ENCODE peak calls at places on chromosome 9, in nine cellular contexts. X, A, V, Q, S, K, T, J and M are unnamed samples.

GRCh38 chr9:112061152-112061740 is 113.9 kb downstream of the SUSD1 start:
- DNase-seq in X (peak; percentile 98), A (peak; percentile 99), V (peak; percentile 69), Q (peak; percentile 65), S (peak; percentile 91), K (peak; percentile 99), T (peak; percentile 61), J (peak; percentile 89), M (peak; percentile 95)

GRCh38 chr9:91073049-91073810 is 271.6 kb downstream of the SYK start:
- DNase-seq in X (no peak), A (no peak), V (peak; percentile 68), Q (no peak), S (no peak), K (no peak), T (no peak), J (no peak), M (no peak)

GRCh38 chr9:91426123-91426745 is 2.6 kb upstream of the NFIL3 start:
- DNase-seq in X (peak; percentile 67), A (peak; percentile 55), V (no peak), Q (no peak), S (peak; percentile 24), K (peak; percentile 21), T (peak; percentile 51), J (no peak), M (no peak)

GRCh38 chr9:78130004-78130403 is 98.4 kb upstream of the GNAQ start:
- DNase-seq in X (no peak), A (no peak), V (peak; percentile 57), Q (no peak), S (no peak), K (peak; percentile 56), T (peak; percentile 56), J (peak; percentile 17), M (no peak)

GRCh38 chr9:136552117-136552685 is 6.4 kb upstream of the NOTCH1 start:
- DNase-seq in X (peak; percentile 95), A (peak; percentile 74), V (no peak), Q (no peak), S (peak; percentile 56), K (peak; percentile 74), T (no peak), J (peak; percentile 63), M (no peak)

GRCh38 chr9:128276574-128277270 is 646 bp downstream of the SWI5 start:
- DNase-seq in X (peak; percentile 67), A (peak; percentile 34), V (no peak), Q (no peak), S (no peak), K (peak; percentile 49), T (no peak), J (no peak), M (no peak)

GRCh38 chr9:14433841-14434511 is 120.0 kb upstream of the NFIB start:
- DNase-seq in X (peak; percentile 72), A (peak; percentile 69), V (no peak), Q (peak; percentile 7), S (peak; percentile 23), K (peak; percentile 63), T (peak; percentile 56), J (no peak), M (peak; percentile 65)

GRCh38 chr9:111839387-111839786 is 44.6 kb upstream of the SHOC1 start:
- DNase-seq in X (peak; percentile 47), A (peak; percentile 49), V (peak; percentile 65), Q (peak; percentile 49), S (no peak), K (peak; percentile 12), T (no peak), J (no peak), M (no peak)

GRCh38 chr9:89622933-89623861 is 18.4 kb downstream of the GADD45G start:
- DNase-seq in X (no peak), A (no peak), V (no peak), Q (no peak), S (no peak), K (no peak), T (no peak), J (no peak), M (no peak)

DNA sequence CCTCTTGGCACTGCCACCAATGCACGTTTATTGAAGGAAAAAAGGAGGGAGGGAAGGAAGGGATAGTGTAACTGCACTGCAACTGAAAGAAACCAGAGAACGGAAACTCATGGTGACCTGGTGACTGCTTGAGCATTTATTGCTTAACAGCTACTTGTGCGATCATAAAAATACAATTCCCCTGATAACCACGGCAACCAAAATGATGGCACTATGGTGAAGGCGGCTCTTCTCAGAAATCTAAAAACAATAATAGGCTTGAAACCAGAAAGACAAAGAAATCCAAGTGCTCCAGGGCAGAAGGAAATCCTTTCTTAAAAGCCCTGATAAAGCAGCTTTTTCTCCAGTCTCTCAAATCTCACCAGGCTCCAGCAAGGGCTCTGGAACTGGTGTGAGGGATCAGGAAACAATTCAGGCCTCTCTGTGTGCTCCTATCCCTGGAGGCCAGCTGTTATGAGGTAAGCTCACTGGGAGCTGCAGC is 1.9 kb downstream of the FBXO10 start:
- DNase-seq in X (peak; percentile 71), A (peak; percentile 62), V (no peak), Q (no peak), S (no peak), K (peak; percentile 24), T (no peak), J (peak; percentile 69), M (no peak)
- H3K4me3 ChIP-seq in X (peak overlapping the region; percentile 78), A (no peak overlapping the region), V (no peak overlapping the region), Q (no peak overlapping the region), S (no peak overlapping the region), K (no peak overlapping the region), T (no peak overlapping the region), J (no peak overlapping the region), M (peak overlapping the region; percentile 8)

DNA sequence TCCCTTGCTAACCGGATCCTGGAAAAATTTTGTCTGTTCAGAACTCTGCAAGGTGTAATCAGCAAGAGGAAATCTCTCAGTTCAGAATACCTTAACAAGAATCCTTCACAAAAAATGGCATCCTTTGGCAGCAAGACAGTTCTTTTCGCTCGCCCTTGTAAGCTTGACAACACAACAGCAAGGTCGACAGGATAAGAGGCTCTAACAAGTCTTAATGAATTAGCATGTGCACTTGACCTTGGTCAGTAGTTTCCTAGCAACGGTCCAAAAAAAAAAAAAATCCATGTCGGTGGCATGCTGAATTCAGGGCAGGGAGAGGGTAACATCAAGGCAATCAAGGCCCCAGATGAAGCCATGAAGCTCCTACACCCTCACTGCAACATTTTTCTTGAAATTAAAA is 172.8 kb downstream of the APBA1 start:
- DNase-seq in X (no peak), A (no peak), V (no peak), Q (no peak), S (no peak), K (no peak), T (no peak), J (no peak), M (no peak)
- H3K4me3 ChIP-seq in X (no peak overlapping the region), A (no peak overlapping the region), V (no peak overlapping the region), Q (no peak overlapping the region), S (no peak overlapping the region), K (no peak overlapping the region), T (no peak overlapping the region), J (no peak overlapping the region), M (no peak overlapping the region)

GRCh38 chr9:36818965-36819870 is 214.8 kb downstream of the PAX5 start:
- DNase-seq in X (no peak), A (no peak), V (no peak), Q (no peak), S (no peak), K (peak; percentile 25), T (no peak), J (no peak), M (no peak)
- H3K4me3 ChIP-seq in X (no peak overlapping the region), A (no peak overlapping the region), V (peak overlapping the region; percentile 25), Q (no peak overlapping the region), S (no peak overlapping the region), K (no peak overlapping the region), T (no peak overlapping the region), J (no peak overlapping the region), M (no peak overlapping the region)

GRCh38 chr9:98411981-98412561 is 156.6 kb upstream of the TBC1D2 start:
- DNase-seq in X (no peak), A (no peak), V (no peak), Q (no peak), S (no peak), K (no peak), T (no peak), J (no peak), M (no peak)

GRCh38 chr9:98409637-98410173 is 154.3 kb upstream of the TBC1D2 start:
- DNase-seq in X (no peak), A (no peak), V (no peak), Q (no peak), S (no peak), K (no peak), T (no peak), J (no peak), M (no peak)

GRCh38 chr9:98415782-98416181 is 160.3 kb upstream of the TBC1D2 start:
- DNase-seq in X (no peak), A (no peak), V (no peak), Q (no peak), S (no peak), K (no peak), T (no peak), J (no peak), M (no peak)

GRCh38 chr9:98406469-98406868 is 151.0 kb upstream of the TBC1D2 start:
- DNase-seq in X (peak; percentile 22), A (no peak), V (no peak), Q (no peak), S (no peak), K (no peak), T (no peak), J (no peak), M (no peak)

GRCh38 chr9:98410185-98410697 is 154.8 kb upstream of the TBC1D2 start:
- DNase-seq in X (peak; percentile 96), A (peak; percentile 80), V (no peak), Q (no peak), S (no peak), K (peak; percentile 86), T (no peak), J (peak; percentile 78), M (peak; percentile 64)
- H3K4me3 ChIP-seq in X (peak overlapping the region; percentile 44), A (no peak overlapping the region), V (no peak overlapping the region), Q (no peak overlapping the region), S (no peak overlapping the region), K (no peak overlapping the region), T (no peak overlapping the region), J (no peak overlapping the region), M (no peak overlapping the region)